ENCODE peak calls at places on chromosomes 7 and 10, in ten cellular contexts. B is GM12891; E is brain pericyte; R is iPS DF 6.9; X is cardiac fibroblast; K is NCI-H524; P is HT1080; J is bronchial epithelial cell; F is CD8-positive, alpha-beta memory T cell; N is GM04504. I is an unnamed sample.

GRCh38 chr10:57657164-57657765 is 610.4 kb downstream of the IPMK start:
- DNase-seq in K (peak), R (peak), X (peak), E (no peak), P (peak), N (peak), F (no peak), J (peak), B (no peak), I (no peak)

GRCh38 chr7:81846398-81846797 is 76.6 kb upstream of the HGF start:
- DNase-seq in E (no peak), F (no peak), K (no peak), B (no peak), N (peak), R (no peak), X (peak), P (peak), J (peak), I (no peak)

GRCh38 chr10:93186631-93187030 is 112.9 kb downstream of the CYP26A1 start:
- DNase-seq in E (no peak), X (no peak), K (no peak), P (no peak), N (no peak), F (no peak), R (no peak), B (no peak), J (no peak), I (no peak)

GRCh38 chr10:44364566-44364965 is 20.3 kb downstream of the CXCL12 start:
- DNase-seq in E (no peak), J (no peak), R (no peak), F (no peak), X (no peak), P (no peak), B (no peak), K (no peak), N (no peak), I (no peak)

GRCh38 chr10:43046288-43046991 is 30.4 kb upstream of the RET start:
- DNase-seq in R (no peak), N (no peak), K (no peak), E (no peak), P (no peak), B (no peak), X (no peak), F (no peak), J (no peak), I (no peak)

GRCh38 chr10:66746711-66747110 is 179.1 kb upstream of the LRRTM3 start:
- DNase-seq in X (peak), R (no peak), E (no peak), B (no peak), N (no peak), F (no peak), K (no peak), J (peak), P (no peak), I (no peak)

GRCh38 chr7:137937202-137937560 is 64.7 kb downstream of the CREB3L2 start:
- DNase-seq in B (no peak), N (no peak), K (no peak), R (no peak), P (no peak), F (no peak), E (no peak), J (no peak), X (peak), I (no peak)

GRCh38 chr10:103595933-103596726 is 102.6 kb downstream of the NEURL1 start:
- DNase-seq in J (no peak), N (no peak), K (peak), R (no peak), F (no peak), B (no peak), P (no peak), X (peak), E (no peak), I (no peak)

GRCh38 chr10:51129946-51130554 is 55.8 kb downstream of the PRKG1 start:
- DNase-seq in B (no peak), P (no peak), K (peak), R (no peak), X (no peak), N (no peak), E (no peak), F (no peak), J (peak), I (no peak)

GRCh38 chr7:47571355-47572100 is 10.4 kb downstream of the TNS3 start:
- DNase-seq in P (no peak), K (peak), J (peak), B (no peak), N (peak), R (no peak), X (peak), E (peak), F (no peak), I (no peak)

GRCh38 chr10:71347587-71348395 is 28.7 kb downstream of the SLC29A3 start:
- DNase-seq in N (no peak), R (no peak), X (no peak), P (no peak), F (no peak), J (no peak), K (no peak), E (no peak), B (no peak), I (no peak)

GRCh38 chr10:69802424-69803161 is 887 bp downstream of the COL13A1 start:
- DNase-seq in F (no peak), P (no peak), R (no peak), J (peak), X (peak), K (peak), E (no peak), B (no peak), N (no peak), I (no peak)

GRCh38 chr7:131501422-131501821 is 55.0 kb downstream of the PODXL start:
- DNase-seq in R (no peak), E (no peak), X (peak), N (peak), J (peak), F (peak), P (peak), K (no peak), B (no peak), I (no peak)

GRCh38 chr10:35503548-35503947 is 101.6 kb upstream of the GJD4 start:
- DNase-seq in J (no peak), N (no peak), X (no peak), B (no peak), F (no peak), R (no peak), P (no peak), K (peak), E (no peak), I (no peak)

GRCh38 chr10:118027397-118027796 is 19.3 kb downstream of the RAB11FIP2 start:
- DNase-seq in F (no peak), B (no peak), N (no peak), P (no peak), E (no peak), R (no peak), X (no peak), J (no peak), K (no peak), I (no peak)

GRCh38 chr10:21083861-21084260 is 186.8 kb upstream of the NEBL start:
- DNase-seq in K (no peak), X (peak), J (peak), N (no peak), E (no peak), P (no peak), B (no peak), F (no peak), R (no peak), I (no peak)

GRCh38 chr10:69958232-69958902 is 94.3 kb upstream of the MACROH2A2 start:
- DNase-seq in B (peak), K (peak), R (peak), E (no peak), F (peak), N (peak), X (peak), P (peak), J (peak), I (no peak)

GRCh38 chr10:104253106-104253505 is 1.6 kb upstream of the GSTO1 start:
- DNase-seq in X (no peak), B (no peak), P (no peak), R (no peak), N (no peak), E (no peak), K (no peak), J (no peak), F (no peak), I (no peak)

GRCh38 chr10:73469579-73469978 is 26.2 kb downstream of the PPP3CB start:
- DNase-seq in N (no peak), X (no peak), J (no peak), B (no peak), F (no peak), E (no peak), P (no peak), R (no peak), K (no peak), I (no peak)

GRCh38 chr10:103778358-103779139 is 76.8 kb downstream of the SH3PXD2A start:
- DNase-seq in K (no peak), B (no peak), R (no peak), P (no peak), N (no peak), E (no peak), F (no peak), X (no peak), J (no peak), I (no peak)

GRCh38 chr10:114967071-114967470 is 29.1 kb downstream of the TRUB1 start:
- DNase-seq in X (peak), J (no peak), B (no peak), P (no peak), E (no peak), K (no peak), F (no peak), N (no peak), R (no peak), I (no peak)

GRCh38 chr10:70337201-70337651 is 45.2 kb downstream of the LRRC20 start:
- DNase-seq in R (no peak), X (no peak), K (no peak), P (no peak), N (no peak), E (no peak), B (no peak), F (no peak), J (no peak), I (no peak)

GRCh38 chr7:94149776-94150545 is 145.8 kb upstream of the BET1 start:
- DNase-seq in N (no peak), P (peak), K (no peak), R (no peak), B (no peak), F (no peak), E (no peak), J (peak), X (peak), I (no peak)

GRCh38 chr10:43138757-43139241 is 554 bp downstream of the CSGALNACT2 start:
- DNase-seq in R (no peak), J (peak), E (no peak), X (peak), P (peak), B (no peak), F (peak), K (peak), N (no peak), I (peak)

GRCh38 chr7:27316311-27316710 is 73.7 kb downstream of the EVX1 start:
- DNase-seq in N (no peak), X (peak), R (no peak), B (no peak), E (no peak), K (no peak), J (no peak), P (no peak), F (no peak), I (no peak)

GRCh38 chr10:92240289-92241157 is 50.4 kb downstream of the CPEB3 start:
- DNase-seq in F (peak), E (no peak), J (peak), K (peak), B (no peak), X (peak), N (peak), P (peak), R (no peak), I (peak)

GRCh38 chr10:69329721-69330178 is 51.5 kb downstream of the HK1 start:
- DNase-seq in B (no peak), P (no peak), N (no peak), J (no peak), E (no peak), R (peak), K (no peak), X (no peak), F (no peak), I (no peak)

GRCh38 chr7:76191783-76192240 is 9.9 kb upstream of the SRRM3 start:
- DNase-seq in N (no peak), P (peak), E (no peak), X (peak), J (peak), B (no peak), F (no peak), K (peak), R (peak), I (no peak)

GRCh38 chr7:30184804-30185487 is 50.2 kb downstream of the MTURN start:
- DNase-seq in X (no peak), R (no peak), B (no peak), F (no peak), N (no peak), P (no peak), E (no peak), J (no peak), K (no peak), I (no peak)

GRCh38 chr7:26667514-26668133 is 196.8 kb downstream of the SKAP2 start:
- DNase-seq in F (peak), P (peak), X (peak), E (peak), N (peak), K (peak), J (peak), B (no peak), R (peak), I (peak)

GRCh38 chr10:56178210-56178609 is 182.8 kb downstream of the ZWINT start:
- DNase-seq in K (no peak), B (no peak), X (no peak), E (no peak), R (no peak), N (no peak), P (peak), F (no peak), J (peak), I (no peak)

GRCh38 chr10:13587367-13587766 is 602 bp downstream of the PRPF18 start:
- DNase-seq in E (no peak), B (peak), N (no peak), R (no peak), F (no peak), K (peak), X (peak), J (no peak), P (peak), I (peak)

GRCh38 chr10:82815680-82816079 is 940.7 kb downstream of the NRG3 start:
- DNase-seq in P (no peak), J (no peak), B (no peak), N (no peak), F (no peak), X (no peak), R (no peak), E (no peak), K (no peak), I (no peak)

GRCh38 chr10:61284222-61284890 is 168.8 kb downstream of the TMEM26 start:
- DNase-seq in R (no peak), N (peak), F (peak), P (peak), B (no peak), K (peak), J (peak), E (no peak), X (peak), I (no peak)

GRCh38 chr10:33334170-33334838 is at the start of gene NRP1:
- DNase-seq in B (peak), K (peak), N (peak), X (no peak), P (peak), E (no peak), R (no peak), J (no peak), F (no peak), I (no peak)

GRCh38 chr7:476736-477360 is 42.8 kb downstream of the PDGFA start:
- DNase-seq in F (no peak), B (no peak), K (no peak), N (no peak), J (no peak), R (no peak), E (no peak), X (no peak), P (no peak), I (no peak)

GRCh38 chr7:135557455-135558336 is at the start of gene NUP205:
- DNase-seq in B (peak), J (peak), N (peak), F (peak), X (peak), K (peak), P (peak), R (peak), E (peak), I (peak)

GRCh38 chr10:48606530-48607355 is 1.9 kb upstream of the ARHGAP22 start:
- DNase-seq in N (peak), P (peak), F (no peak), E (no peak), K (no peak), X (peak), J (peak), B (no peak), R (no peak), I (no peak)

GRCh38 chr7:12923971-12924370 is 236.5 kb downstream of the ARL4A start:
- DNase-seq in J (peak), X (peak), F (no peak), P (no peak), N (no peak), K (no peak), R (no peak), E (no peak), B (no peak), I (no peak)